ENCODE peak calls at places on chromosome 21, in four cellular contexts. Q is activated CD4-positive, alpha-beta T cell treated with anti-CD3 and anti-CD28 coated beads, Interleukin-2, amount 50 U/mL, for 1 hour; Y is iris pigment epithelial cell; N is lower lobe of right lung. A is an unnamed sample.

GRCh38 chr21:45403825-45404725 is 890 bp upstream of the COL18A1 start:
- DNase-seq in Q (no peak), Y (no peak), N (peak; percentile 47), A (no peak)

GRCh38 chr21:46071082-46071481 is 26.8 kb upstream of the COL6A2 start:
- DNase-seq in Q (no peak), Y (no peak), N (peak; percentile 25), A (no peak)

GRCh38 chr21:44983421-44984206 is 43.8 kb downstream of the SLX9 start:
- DNase-seq in Q (no peak), Y (no peak), N (peak; percentile 29), A (no peak)

GRCh38 chr21:45937721-45938452 is 43.7 kb upstream of the COL6A1 start:
- DNase-seq in Q (no peak), Y (no peak), N (no peak), A (no peak)

GRCh38 chr21:43361493-43362296 is 65.2 kb downstream of the SIK1 start:
- DNase-seq in Q (peak; percentile 53), Y (peak; percentile 54), N (no peak), A (peak; percentile 31)

GRCh38 chr21:17784604-17785402 is 34.4 kb downstream of the C21orf91 start:
- DNase-seq in Q (no peak), Y (no peak), N (no peak), A (no peak)

GRCh38 chr21:45152265-45152746 is 77.9 kb downstream of the ADARB1 start:
- DNase-seq in Q (peak; percentile 56), Y (no peak), N (peak; percentile 77), A (peak; percentile 61)

GRCh38 chr21:45991606-45992301 is 10.2 kb downstream of the COL6A1 start:
- DNase-seq in Q (no peak), Y (no peak), N (no peak), A (no peak)

GRCh38 chr21:17921579-17922530 is 102.7 kb upstream of the C21orf91 start:
- DNase-seq in Q (no peak), Y (peak; percentile 62), N (no peak), A (no peak)

GRCh38 chr21:46092026-46092764 is 5.7 kb upstream of the COL6A2 start:
- DNase-seq in Q (no peak), Y (peak; percentile 96), N (no peak), A (no peak)

GRCh38 chr21:44792653-44793052 is 9.0 kb downstream of the UBE2G2 start:
- DNase-seq in Q (no peak), Y (no peak), N (no peak), A (no peak)

GRCh38 chr21:43188181-43188580 is 19.4 kb downstream of the CRYAA start:
- DNase-seq in Q (no peak), Y (no peak), N (no peak), A (no peak)

GRCh38 chr21:38121888-38122705 is 134.7 kb upstream of the KCNJ15 start:
- DNase-seq in Q (no peak), Y (no peak), N (no peak), A (no peak)

GRCh38 chr21:42541174-42541573 is 27.5 kb downstream of the SLC37A1 start:
- DNase-seq in Q (no peak), Y (no peak), N (no peak), A (no peak)

GRCh38 chr21:46363698-46364097 is 39.7 kb downstream of the PCNT start:
- DNase-seq in Q (no peak), Y (no peak), N (no peak), A (no peak)

GRCh38 chr21:44614961-44615391 is 3.1 kb downstream of the KRTAP10-8 start:
- DNase-seq in Q (no peak), Y (no peak), N (no peak), A (no peak)

GRCh38 chr21:45579383-45580180 is 37.3 kb upstream of the SLC19A1 start:
- DNase-seq in Q (no peak), Y (no peak), N (peak; percentile 32), A (no peak)

GRCh38 chr21:17688912-17689874 is 76.5 kb upstream of the BTG3 start:
- DNase-seq in Q (peak; percentile 54), Y (peak; percentile 5), N (peak; percentile 57), A (peak; percentile 13)

GRCh38 chr21:38631676-38632075 is 133.4 kb upstream of the ERG start:
- DNase-seq in Q (no peak), Y (no peak), N (no peak), A (no peak)

GRCh38 chr21:21751286-21751685 is 753.1 kb downstream of the NCAM2 start:
- DNase-seq in Q (no peak), Y (no peak), N (no peak), A (no peak)

GRCh38 chr21:15197696-15198095 is 132.9 kb upstream of the NRIP1 start:
- DNase-seq in Q (no peak), Y (no peak), N (no peak), A (no peak)

GRCh38 chr21:26614251-26614650 is 41.2 kb upstream of the CYYR1 start:
- DNase-seq in Q (no peak), Y (no peak), N (no peak), A (no peak)

GRCh38 chr21:44845418-44846200 is 27.7 kb upstream of the SUMO3 start:
- DNase-seq in Q (peak; percentile 41), Y (peak; percentile 62), N (peak; percentile 80), A (peak; percentile 65)

GRCh38 chr21:21714396-21714795 is 716.2 kb downstream of the NCAM2 start:
- DNase-seq in Q (no peak), Y (peak; percentile 69), N (no peak), A (no peak)

GRCh38 chr21:38438476-38438893 is 59.8 kb downstream of the ERG start:
- DNase-seq in Q (no peak), Y (peak; percentile 96), N (peak; percentile 69), A (no peak)

GRCh38 chr21:29481641-29482040 is 182.9 kb downstream of the BACH1 start:
- DNase-seq in Q (no peak), Y (peak; percentile 49), N (no peak), A (no peak)

GRCh38 chr21:35021546-35021945 is 27.6 kb downstream of the RUNX1 start:
- DNase-seq in Q (no peak), Y (no peak), N (no peak), A (no peak)

GRCh38 chr21:40685121-40685630 is 161.8 kb downstream of the DSCAM start:
- DNase-seq in Q (no peak), Y (no peak), N (no peak), A (no peak)

GRCh38 chr21:35528109-35529042 is 479.3 kb upstream of the RUNX1 start:
- DNase-seq in Q (peak; percentile 25), Y (no peak), N (peak; percentile 55), A (peak; percentile 26)

A was measured in activated T-helper 1 cell treated with anti-CD3 and anti-CD28 coated beads, Interleukin-12 subunit alpha, Interleukin-12 subunit beta, Interleukin-2, Interleukin-4 antibody, amounts not matched to agents 30 ng/mL and 10 ng/mL and 1 ng/mL, durations not matched to agents 14 hours and 24 hours and 36 hours.